ENCODE peak calls at places on chromosome 3, in nine cellular contexts. Z, Y, P, J, A, Q, K, I and R are unnamed samples.

GRCh38 chr3:19866751-19867347 is 67.2 kb downstream of the EFHB start:
- DNase-seq in P (peak), J (peak), I (no peak), K (peak), Y (no peak), Z (no peak), A (peak), Q (peak), R (peak)

GRCh38 chr3:187013080-187013838 is 82.9 kb downstream of the ST6GAL1 start:
- DNase-seq in Z (no peak), Q (peak), J (no peak), I (no peak), A (no peak), P (no peak), K (no peak), Y (no peak), R (no peak)

GRCh38 chr3:169948559-169949371 is 17.8 kb upstream of the SEC62 start:
- DNase-seq in Q (peak), K (no peak), J (no peak), Y (no peak), P (no peak), A (no peak), I (no peak), Z (no peak), R (no peak)

GRCh38 chr3:13353936-13354542 is 66.1 kb downstream of the NUP210 start:
- DNase-seq in J (no peak), I (no peak), Y (no peak), A (no peak), Q (no peak), Z (no peak), K (peak), P (peak), R (no peak)

GRCh38 chr3:115108614-115109013 is 38.5 kb downstream of the ZBTB20 start:
- DNase-seq in Z (no peak), P (no peak), K (no peak), Q (no peak), Y (no peak), J (no peak), I (no peak), A (no peak), R (no peak)

GRCh38 chr3:156448300-156448699 is 106.6 kb downstream of the SSR3 start:
- DNase-seq in P (peak), J (peak), K (peak), Y (no peak), Z (no peak), I (no peak), Q (peak), A (peak), R (no peak)

GRCh38 chr3:43879166-43879565 is 188.4 kb downstream of the ABHD5 start:
- DNase-seq in Y (no peak), Z (no peak), A (peak), I (peak), K (peak), J (no peak), Q (peak), P (peak), R (no peak)

GRCh38 chr3:116443096-116443793 is 2.0 kb downstream of the LSAMP start:
- DNase-seq in I (no peak), P (no peak), A (no peak), Q (no peak), J (no peak), Z (no peak), K (no peak), Y (no peak), R (no peak)

GRCh38 chr3:120450914-120451669 is at the start of gene FSTL1:
- DNase-seq in J (no peak), A (no peak), Z (peak), P (peak), I (peak), Q (no peak), Y (no peak), K (peak), R (no peak)

GRCh38 chr3:43023766-43024165 is 44.7 kb downstream of the GASK1A start:
- DNase-seq in Y (no peak), Q (no peak), J (no peak), Z (no peak), P (no peak), A (no peak), I (no peak), K (no peak), R (no peak)

GRCh38 chr3:193772389-193772788 is 179.4 kb downstream of the OPA1 start:
- DNase-seq in Y (no peak), J (no peak), Z (no peak), A (no peak), I (no peak), Q (no peak), P (peak), K (no peak), R (no peak)